ENCODE peak calls at places on chromosomes 5 and 9, in nine cellular contexts. G is MM.1S, D is GM23248, V is HCT116, A is hepatocyte, B is GM23338, W is OCI-LY7, J is neural progenitor cell, U is SK-N-SH. Z is an unnamed sample.

GRCh38 chr9:69900406-69900805 is 79.8 kb downstream of the CFAP95 start:
- DNase-seq in A (no peak), W (no peak), J (no peak), G (no peak), V (no peak), U (no peak), B (no peak), D (peak; percentile 65), Z (peak; percentile 36)

GRCh38 chr5:158145827-158146226 is 286.9 kb upstream of the CLINT1 start:
- DNase-seq in U (no peak), D (no peak), V (no peak), J (no peak), W (no peak), G (no peak), B (no peak), A (no peak), Z (no peak)

GRCh38 chr9:71630371-71630770 is 137.9 kb downstream of the CEMIP2 start:
- DNase-seq in W (no peak), G (no peak), J (no peak), U (no peak), V (no peak), D (no peak), B (peak; percentile 36), A (no peak), Z (no peak)

GRCh38 chr5:179793470-179794139 is at the start of gene LTC4S:
- DNase-seq in B (no peak), J (no peak), V (no peak), A (no peak), W (peak; percentile 26), G (no peak), U (no peak), D (peak; percentile 64), Z (no peak)

GRCh38 chr5:116583085-116583766 is 8.6 kb upstream of the SEMA6A start:
- DNase-seq in G (no peak), J (no peak), V (no peak), D (peak; percentile 33), U (no peak), W (no peak), A (no peak), B (no peak), Z (peak; percentile 31)

GRCh38 chr9:89865981-89866380 is 261.2 kb downstream of the GADD45G start:
- DNase-seq in V (no peak), D (no peak), G (no peak), A (no peak), W (no peak), B (no peak), J (no peak), U (no peak), Z (no peak)

GRCh38 chr5:10987291-10987806 is 226.3 kb upstream of the DAP start:
- DNase-seq in B (no peak), G (no peak), V (no peak), U (no peak), W (no peak), D (peak; percentile 3), A (no peak), J (no peak), Z (no peak)

GRCh38 chr9:114989600-114990410 is 59.4 kb upstream of the TNFSF8 start:
- DNase-seq in W (no peak), A (no peak), G (peak; percentile 43), J (no peak), V (no peak), D (no peak), U (no peak), B (no peak), Z (no peak)

GRCh38 chr9:108551030-108551964 is 304.5 kb downstream of the ACTL7B start:
- DNase-seq in G (no peak), J (peak; percentile 71), W (no peak), V (peak; percentile 62), D (peak; percentile 94), U (no peak), B (peak; percentile 8), A (peak; percentile 50), Z (peak; percentile 91)

GRCh38 chr9:108549184-108549583 is 306.6 kb downstream of the ACTL7B start:
- DNase-seq in D (no peak), G (no peak), A (peak; percentile 55), J (no peak), W (no peak), U (no peak), B (no peak), V (no peak), Z (peak; percentile 84)

GRCh38 chr9:108550111-108550510 is 305.7 kb downstream of the ACTL7B start:
- DNase-seq in V (no peak), G (no peak), D (peak; percentile 29), U (no peak), J (no peak), B (no peak), W (no peak), A (no peak), Z (no peak)

GRCh38 chr9:108552459-108553040 is 303.2 kb downstream of the ACTL7B start:
- DNase-seq in J (no peak), V (peak; percentile 68), D (no peak), G (no peak), A (peak; percentile 36), B (no peak), W (no peak), U (no peak), Z (peak; percentile 81)

GRCh38 chr9:108553111-108553635 is 302.6 kb downstream of the ACTL7B start:
- DNase-seq in G (no peak), V (no peak), J (no peak), D (no peak), U (no peak), A (no peak), B (no peak), W (no peak), Z (no peak)
- H3K4me3 ChIP-seq in G (no peak overlapping the region), V (no peak overlapping the region), J (no peak overlapping the region), D (no peak overlapping the region), U (no peak overlapping the region), A (no peak overlapping the region), B (no peak overlapping the region), W (no peak overlapping the region), Z (no peak overlapping the region)

GRCh38 chr5:95283761-95284511 is 958 bp downstream of the MCTP1 start:
- DNase-seq in G (peak; percentile 58), D (peak; percentile 32), J (peak; percentile 69), A (peak; percentile 68), B (peak; percentile 79), U (peak; percentile 65), W (no peak), V (no peak), Z (peak; percentile 27)
- TF ChIP-seq EZH2phosphoT487 in G (no peak), D (no peak), J (peak; percentile 43), A (no peak), B (no peak), U (no peak), W (no peak), V (no peak), Z (no peak)

DNA sequence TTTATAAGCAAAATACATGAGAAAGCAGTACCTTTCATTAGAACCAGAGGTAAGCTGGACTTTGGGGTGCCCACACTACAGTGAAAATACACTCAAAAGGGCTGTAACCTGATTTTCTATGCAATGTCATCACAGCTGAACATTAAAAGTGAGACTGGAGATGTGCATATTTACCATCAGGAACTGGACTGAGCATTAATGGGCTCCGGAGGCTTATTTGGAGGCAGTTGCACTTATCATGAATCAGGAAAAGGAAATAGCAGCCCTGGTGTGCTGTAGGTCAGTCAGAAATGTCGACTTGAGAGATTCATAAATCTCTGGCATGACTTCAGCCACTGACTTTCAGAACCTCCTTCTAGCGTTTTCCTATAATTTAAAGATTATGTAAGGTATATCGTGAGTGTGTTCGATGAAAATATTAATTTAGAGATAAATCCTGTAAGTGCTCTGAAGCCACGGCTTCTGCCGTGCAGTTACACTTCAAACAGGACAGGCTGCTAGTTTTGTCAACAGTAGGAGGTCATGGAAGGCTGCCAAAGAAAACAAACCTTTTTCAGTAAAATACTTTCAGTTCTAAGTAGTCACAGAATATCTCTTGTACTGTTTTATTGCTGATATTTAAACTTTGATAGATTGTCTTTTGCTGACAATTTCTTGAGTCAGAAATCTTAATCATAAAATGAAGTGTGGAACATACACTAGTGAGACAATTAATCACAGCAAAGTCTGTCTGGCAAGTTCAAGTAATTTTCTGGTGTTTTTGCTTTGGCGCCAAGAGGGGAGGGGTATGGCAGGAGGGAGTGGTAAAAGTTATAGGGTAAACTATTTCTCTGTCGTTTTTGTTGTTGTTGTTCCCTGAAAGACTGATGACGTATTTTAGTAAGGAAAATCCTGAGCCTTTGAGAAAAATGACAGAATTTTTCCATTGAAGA is 939.7 kb downstream of the NR2F1-AS1 start:
- DNase-seq in G (peak; percentile 22), U (peak; percentile 50), V (peak; percentile 52), A (peak; percentile 49), D (peak; percentile 56), B (no peak), J (no peak), W (no peak), Z (peak; percentile 77)
- H3K4me3 ChIP-seq in G (peak overlapping the region; percentile 29), U (peak overlapping the region; percentile 49), V (peak overlapping the region; percentile 32), A (no peak overlapping the region), D (peak overlapping the region; percentile 66), B (no peak overlapping the region), J (no peak overlapping the region), W (no peak overlapping the region), Z (peak overlapping the region; percentile 58)

GRCh38 chr5:119287547-119288073 is 68.2 kb upstream of the TNFAIP8 start:
- DNase-seq in U (no peak), D (peak; percentile 27), B (no peak), W (no peak), J (no peak), V (no peak), A (no peak), G (no peak), Z (peak; percentile 64)
- TF ChIP-seq EZH2phosphoT487 in U (no peak), D (no peak), B (no peak), W (no peak), J (no peak), V (no peak), A (no peak), G (no peak), Z (no peak)